ENCODE peak calls at places on chromosomes 16 and 17, in four cellular contexts. D is IMR-90, H is fibroblast of mammary gland, A is lower leg skin. C is an unnamed sample.
A peak's percentile ranks its signal among the peaks of the same experiment; 100 is the strongest.

GRCh38 chr16:57539072-57539796 is 2.9 kb upstream of the CCDC102A start:
- DNase-seq in D (no peak), H (peak; percentile 5), A (no peak), C (no peak)

GRCh38 chr17:58289869-58290268 is 9.1 kb upstream of the MPO start:
- DNase-seq in D (no peak), H (no peak), A (no peak), C (no peak)

GRCh38 chr16:57469046-57469445 is 6.6 kb downstream of the POLR2C start:
- DNase-seq in D (no peak), H (no peak), A (no peak), C (no peak)

GRCh38 chr17:58060596-58061191 is 22.5 kb upstream of the DYNLL2 start:
- DNase-seq in D (peak; percentile 13), H (peak; percentile 22), A (no peak), C (no peak)

GRCh38 chr17:6592193-6592592 is 35.8 kb upstream of the PITPNM3 start:
- DNase-seq in D (peak; percentile 55), H (no peak), A (no peak), C (peak; percentile 29)

GRCh38 chr16:57592591-57593003 is 35.8 kb upstream of the ADGRG1 start:
- DNase-seq in D (no peak), H (no peak), A (no peak), C (no peak)

GRCh38 chr17:22503322-22503899 is 811.1 kb downstream of the KCNJ18 start:
- DNase-seq in D (no peak), H (no peak), A (no peak), C (no peak)

GRCh38 chr17:76265624-76266243 is 586 bp downstream of the UBALD2 start:
- DNase-seq in D (peak; percentile 30), H (no peak), A (peak; percentile 43), C (peak; percentile 35)

GRCh38 chr17:80732268-80732667 is 187.6 kb downstream of the RPTOR start:
- DNase-seq in D (peak; percentile 74), H (peak; percentile 88), A (no peak), C (no peak)

GRCh38 chr16:65254144-65254543 is 132.3 kb upstream of the CDH11 start:
- DNase-seq in D (no peak), H (no peak), A (no peak), C (no peak)

GRCh38 chr17:42276359-42276608 is at the start of gene STAT5B:
- DNase-seq in D (peak; percentile 55), H (peak; percentile 50), A (no peak), C (peak; percentile 61)

GRCh38 chr16:72985148-72985882 is 62.6 kb downstream of the ZFHX3 start:
- DNase-seq in D (peak; percentile 48), H (peak; percentile 95), A (peak; percentile 78), C (no peak)

GRCh38 chr16:85126731-85127662 is 14.7 kb upstream of the CIBAR2 start:
- DNase-seq in D (peak; percentile 93), H (peak; percentile 82), A (no peak), C (peak; percentile 40)

GRCh38 chr17:63275318-63275967 is 170.7 kb downstream of the CYB561 start:
- DNase-seq in D (peak; percentile 99), H (peak; percentile 99), A (no peak), C (peak; percentile 97)

GRCh38 chr17:36544049-36544319 is 735 bp upstream of the GGNBP2 start:
- DNase-seq in D (peak; percentile 55), H (peak; percentile 64), A (no peak), C (peak; percentile 60)

GRCh38 chr16:51875834-51876725 is 670.9 kb downstream of the TOX3 start:
- DNase-seq in D (no peak), H (no peak), A (no peak), C (no peak)

GRCh38 chr17:80792373-80792781 is 199.3 kb upstream of the CHMP6 start:
- DNase-seq in D (peak; percentile 56), H (no peak), A (no peak), C (no peak)

GRCh38 chr17:74831442-74832146 is 28.1 kb downstream of the GRIN2C start:
- DNase-seq in D (no peak), H (no peak), A (no peak), C (no peak)

GRCh38 chr17:79937435-79937870 is 98.2 kb upstream of the CBX4 start:
- DNase-seq in D (no peak), H (no peak), A (no peak), C (no peak)

GRCh38 chr16:89442990-89443726 is 47.2 kb downstream of the ANKRD11 start:
- DNase-seq in D (peak; percentile 75), H (peak; percentile 74), A (peak; percentile 89), C (peak; percentile 88)

GRCh38 chr16:2206420-2206779 is 1.1 kb downstream of the MLST8 start:
- DNase-seq in D (no peak), H (no peak), A (no peak), C (no peak)
- H3K4me3 ChIP-seq in D (peak overlapping the region; percentile 92), H (peak overlapping the region; percentile 84), A (no peak overlapping the region), C (peak overlapping the region; percentile 92)

GRCh38 chr17:77571562-77571981 is 386.9 kb upstream of the TNRC6C start:
- DNase-seq in D (peak; percentile 6), H (no peak), A (no peak), C (no peak)

GRCh38 chr17:77570565-77570898 is 388.0 kb upstream of the TNRC6C start:
- DNase-seq in D (no peak), H (no peak), A (no peak), C (no peak)

GRCh38 chr17:77572065-77572601 is 386.4 kb upstream of the TNRC6C start:
- DNase-seq in D (no peak), H (no peak), A (no peak), C (no peak)

GRCh38 chr17:77569846-77570564 is 388.5 kb upstream of the TNRC6C start:
- DNase-seq in D (no peak), H (no peak), A (no peak), C (no peak)

DNA sequence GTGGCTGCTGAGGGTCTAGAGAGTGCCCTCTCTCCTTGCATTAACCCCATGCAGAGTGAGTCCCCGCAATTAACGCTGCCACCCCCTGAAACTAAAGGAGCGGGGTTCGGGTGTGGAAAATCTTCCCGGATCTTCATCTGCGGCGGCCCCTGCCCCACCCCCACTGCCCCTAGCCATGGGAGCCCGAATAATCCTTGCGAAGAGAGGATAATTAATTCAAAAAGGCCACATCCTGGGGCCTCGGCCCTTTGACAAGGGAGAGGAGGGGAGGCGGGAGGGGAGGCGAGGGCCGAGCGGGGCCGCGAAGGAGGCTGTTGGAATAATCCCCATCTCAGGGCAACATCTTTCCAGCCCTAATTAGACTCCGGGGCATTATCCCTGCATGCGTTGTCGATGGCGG is 387.4 kb upstream of the TNRC6C start:
- DNase-seq in D (no peak), H (no peak), A (no peak), C (no peak)
- H3K4me3 ChIP-seq in D (no peak overlapping the region), H (no peak overlapping the region), A (no peak overlapping the region), C (no peak overlapping the region)

DNA sequence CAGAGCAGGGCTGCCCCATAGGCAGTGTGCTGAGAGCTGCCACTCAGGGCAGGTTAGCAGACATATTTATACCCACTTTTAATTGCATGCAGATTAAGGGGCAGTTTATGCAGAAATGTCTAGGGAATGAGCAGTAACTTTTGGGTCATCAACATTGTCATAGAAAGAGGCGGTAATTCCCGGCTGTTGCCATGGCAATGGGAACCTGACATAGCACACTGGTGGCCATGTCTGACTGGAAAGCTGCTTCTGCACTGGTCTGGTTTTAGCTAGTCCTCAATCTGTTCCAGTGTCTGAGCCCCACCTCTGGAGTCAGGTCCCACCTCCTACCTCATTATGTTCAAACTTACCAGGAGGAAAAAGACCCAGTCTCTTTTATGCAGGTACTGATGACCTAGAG is 31.5 kb upstream of the TNRC6C start:
- DNase-seq in D (no peak), H (no peak), A (no peak), C (no peak)
- H3K4me3 ChIP-seq in D (no peak overlapping the region), H (no peak overlapping the region), A (no peak overlapping the region), C (no peak overlapping the region)

GRCh38 chr17:43531082-43531378 is 15.1 kb downstream of the ETV4 start:
- DNase-seq in D (no peak), H (no peak), A (no peak), C (no peak)

GRCh38 chr17:43529977-43530302 is 16.2 kb downstream of the ETV4 start:
- DNase-seq in D (no peak), H (no peak), A (no peak), C (no peak)

GRCh38 chr17:43531955-43532354 is 14.2 kb downstream of the ETV4 start:
- DNase-seq in D (no peak), H (no peak), A (no peak), C (no peak)

GRCh38 chr17:43528988-43529814 is 16.9 kb downstream of the ETV4 start:
- DNase-seq in D (no peak), H (no peak), A (no peak), C (no peak)

DNA sequence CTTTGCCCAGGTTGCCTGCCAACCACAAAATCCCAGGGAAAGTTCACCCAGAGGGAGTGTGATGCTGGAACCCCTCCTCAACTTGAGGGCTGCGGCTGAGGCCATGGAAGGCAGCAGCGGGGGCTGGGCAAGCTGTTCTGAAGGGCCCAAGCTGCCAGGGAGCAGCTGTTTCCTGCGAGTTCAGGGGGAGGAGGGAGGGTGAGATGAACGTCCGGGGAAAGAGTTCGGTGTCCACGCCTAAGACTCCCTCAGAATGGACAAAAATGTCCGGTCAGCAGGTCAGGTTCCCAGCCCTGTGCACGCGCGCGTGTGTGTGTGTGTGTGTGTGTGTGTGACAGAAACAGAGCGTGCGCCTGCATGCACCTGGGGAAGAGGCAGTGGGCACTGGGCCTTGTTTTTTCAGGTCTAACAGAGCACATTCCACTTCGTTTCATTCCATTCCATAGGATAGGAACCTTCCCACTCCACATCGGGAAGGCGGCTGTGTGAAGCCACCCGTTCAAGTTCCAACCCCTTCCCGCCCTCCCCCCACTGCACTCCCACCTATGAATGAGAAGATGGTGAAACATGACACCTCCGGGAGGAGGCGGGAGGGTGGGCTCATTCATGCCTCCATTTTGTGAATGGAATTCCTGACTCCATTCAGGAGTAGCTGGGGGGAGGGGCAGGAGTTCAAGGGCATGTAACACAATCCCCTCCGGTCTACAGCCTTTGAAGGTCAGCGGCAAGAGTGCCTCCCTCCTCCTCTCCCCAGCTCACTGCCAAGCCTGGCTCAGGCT is 15.6 kb downstream of the ETV4 start:
- DNase-seq in D (peak; percentile 93), H (peak; percentile 89), A (no peak), C (peak; percentile 20)
- H3K4me3 ChIP-seq in D (peak overlapping the region; percentile 32), H (peak overlapping the region; percentile 21), A (no peak overlapping the region), C (no peak overlapping the region)

DNA sequence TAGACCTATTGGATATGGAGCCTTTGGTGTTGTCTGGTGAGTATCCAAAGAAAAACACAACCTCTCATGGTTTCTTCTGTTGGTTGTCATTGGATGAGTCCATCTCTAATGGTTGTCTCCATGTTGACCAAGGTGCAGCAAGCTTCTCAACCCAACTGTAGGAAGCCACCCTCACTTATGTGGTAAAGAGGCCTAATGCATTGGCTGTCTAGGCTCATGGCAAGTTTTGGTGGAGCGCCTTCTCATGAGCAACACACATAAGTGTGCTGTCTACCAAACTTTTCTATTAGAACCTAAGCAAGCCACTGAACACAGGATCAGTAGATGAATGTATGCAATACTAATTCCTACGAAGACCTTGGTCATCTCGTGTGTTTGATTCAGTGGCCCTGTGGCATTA is 819 bp downstream of the NLK start:
- DNase-seq in D (no peak), H (no peak), A (no peak), C (no peak)
- H3K4me3 ChIP-seq in D (peak overlapping the region; percentile 71), H (no peak overlapping the region), A (no peak overlapping the region), C (peak overlapping the region; percentile 40)

DNA sequence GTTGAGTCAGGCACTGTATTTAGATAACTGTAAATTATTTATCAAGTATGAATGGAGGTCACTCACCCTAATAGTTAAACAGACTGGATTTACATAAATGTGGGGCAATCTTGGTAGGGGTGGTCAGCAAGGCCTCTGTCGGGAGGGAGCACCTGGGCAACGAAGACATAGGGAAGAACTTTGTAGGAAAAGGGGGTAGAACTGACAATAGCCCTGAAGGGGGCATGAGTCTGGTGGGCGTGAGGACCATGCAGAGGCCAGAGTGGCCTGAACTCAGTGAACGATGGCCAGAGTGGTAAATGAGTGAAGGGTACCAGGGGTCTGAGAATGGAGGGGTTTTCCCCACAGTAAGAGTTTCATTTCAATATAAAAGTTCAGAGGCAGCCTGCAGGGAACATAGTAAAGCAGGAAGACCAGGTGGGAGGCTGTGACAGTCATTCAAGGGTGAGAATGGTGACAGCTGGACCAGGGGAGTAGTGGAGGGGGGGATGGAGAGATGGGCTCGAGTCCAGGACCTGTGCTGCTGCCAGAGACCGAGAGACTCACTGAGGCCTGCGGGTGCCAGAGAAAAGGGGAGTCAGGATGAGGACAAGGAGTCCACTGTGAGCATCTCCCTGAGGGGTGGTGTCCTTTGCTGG is 2.9 kb downstream of the C17orf67 start:
- DNase-seq in D (no peak), H (no peak), A (no peak), C (no peak)
- H3K4me3 ChIP-seq in D (no peak overlapping the region), H (no peak overlapping the region), A (no peak overlapping the region), C (no peak overlapping the region)